ENCODE peak calls at places on chromosomes 6 and 20, in five cellular contexts. D, M, V, F and J are unnamed samples.

GRCh38 chr6:163180874-163181541 is 233.5 kb upstream of the QKI start:
- DNase-seq in D (peak), M (peak), V (no peak), F (no peak), J (no peak)

GRCh38 chr6:163489584-163489983 is 75.1 kb downstream of the QKI start:
- DNase-seq in D (no peak), M (no peak), V (no peak), F (no peak), J (no peak)

GRCh38 chr6:169857343-169858292 is 106.2 kb downstream of the ERMARD start:
- DNase-seq in D (no peak), M (no peak), V (no peak), F (no peak), J (no peak)

GRCh38 chr6:99822741-99823512 is 171.1 kb downstream of the MCHR2 start:
- DNase-seq in D (no peak), M (peak), V (peak), F (no peak), J (peak)

GRCh38 chr6:56798163-56798562 is 155.5 kb upstream of the DST start:
- DNase-seq in D (no peak), M (no peak), V (peak), F (no peak), J (peak)

GRCh38 chr20:59631751-59632380 is 27.5 kb downstream of the PHACTR3 start:
- DNase-seq in D (no peak), M (no peak), V (no peak), F (no peak), J (no peak)

GRCh38 chr6:111812080-111813038 is 60.9 kb downstream of the FYN start:
- DNase-seq in D (no peak), M (no peak), V (no peak), F (no peak), J (no peak)

GRCh38 chr6:168537485-168537884 is 96.5 kb downstream of the SMOC2 start:
- DNase-seq in D (no peak), M (no peak), V (no peak), F (no peak), J (no peak)

GRCh38 chr6:141467881-141468280 is 664.8 kb upstream of the GJE1 start:
- DNase-seq in D (no peak), M (no peak), V (no peak), F (no peak), J (no peak)

GRCh38 chr20:49320460-49320859 is 42.6 kb upstream of the ZNFX1 start:
- DNase-seq in D (no peak), M (no peak), V (no peak), F (no peak), J (no peak)

GRCh38 chr6:44285552-44286284 is 15.5 kb downstream of the TMEM151B start:
- DNase-seq in D (no peak), M (peak), V (no peak), F (no peak), J (no peak)

GRCh38 chr6:139164001-139164400 is 29.1 kb downstream of the HECA start:
- DNase-seq in D (no peak), M (no peak), V (no peak), F (peak), J (no peak)

GRCh38 chr6:133553652-133554051 is 312.5 kb downstream of the EYA4 start:
- DNase-seq in D (peak), M (peak), V (peak), F (no peak), J (no peak)

GRCh38 chr20:45311589-45312211 is 3.6 kb upstream of the MATN4 start:
- DNase-seq in D (peak), M (peak), V (peak), F (peak), J (no peak)

GRCh38 chr6:72032056-72032455 is 145.7 kb downstream of the RIMS1 start:
- DNase-seq in D (no peak), M (no peak), V (no peak), F (no peak), J (no peak)

GRCh38 chr20:4875578-4876067 is 125.7 kb downstream of the SLC23A2 start:
- DNase-seq in D (no peak), M (no peak), V (no peak), F (no peak), J (no peak)

GRCh38 chr6:169972736-169973135 is 221.3 kb downstream of the ERMARD start:
- DNase-seq in D (no peak), M (no peak), V (no peak), F (no peak), J (no peak)

GRCh38 chr6:45432944-45433343 is 55.2 kb upstream of the SUPT3H start:
- DNase-seq in D (no peak), M (no peak), V (peak), F (no peak), J (no peak)

GRCh38 chr20:35216541-35216940 is 9.9 kb upstream of the MMP24 start:
- DNase-seq in D (no peak), M (no peak), V (no peak), F (no peak), J (no peak)

GRCh38 chr6:168152306-168152963 is 73.4 kb upstream of the FRMD1 start:
- DNase-seq in D (peak), M (no peak), V (no peak), F (no peak), J (no peak)

GRCh38 chr6:149082320-149082719 is 235.2 kb upstream of the TAB2 start:
- DNase-seq in D (peak), M (peak), V (peak), F (peak), J (peak)

GRCh38 chr6:112004397-112005341 is 49.2 kb upstream of the CCN6 start:
- DNase-seq in D (no peak), M (no peak), V (no peak), F (no peak), J (no peak)

GRCh38 chr6:155419161-155419560 is 36.5 kb downstream of the NOX3 start:
- DNase-seq in D (no peak), M (no peak), V (peak), F (no peak), J (no peak)

GRCh38 chr6:165055231-165055630 is 254.2 kb downstream of the C6orf118 start:
- DNase-seq in D (no peak), M (no peak), V (no peak), F (no peak), J (no peak)

GRCh38 chr6:137216875-137217553 is 2.2 kb downstream of the IFNGR1 start:
- DNase-seq in D (no peak), M (no peak), V (no peak), F (no peak), J (no peak)

GRCh38 chr6:79538481-79538971 is 1.3 kb upstream of the LCA5 start:
- DNase-seq in D (no peak), M (no peak), V (no peak), F (no peak), J (no peak)

GRCh38 chr6:119079288-119079809 is 885 bp upstream of the FAM184A start:
- DNase-seq in D (peak), M (no peak), V (peak), F (no peak), J (no peak)

GRCh38 chr6:119078449-119079287 is at the start of gene FAM184A:
- DNase-seq in D (peak), M (peak), V (peak), F (peak), J (no peak)

GRCh38 chr6:119076966-119077642 is 1.4 kb downstream of the FAM184A start:
- DNase-seq in D (no peak), M (peak), V (no peak), F (no peak), J (no peak)

GRCh38 chr6:119076173-119076965 is 2.1 kb downstream of the FAM184A start:
- DNase-seq in D (no peak), M (no peak), V (no peak), F (no peak), J (no peak)

GRCh38 chr6:119077643-119078448 is 618 bp downstream of the FAM184A start:
- DNase-seq in D (peak), M (peak), V (peak), F (peak), J (no peak)
- TF ChIP-seq CTCF in D (peak), M (peak), V (no peak), F (peak), J (no peak)

DNA sequence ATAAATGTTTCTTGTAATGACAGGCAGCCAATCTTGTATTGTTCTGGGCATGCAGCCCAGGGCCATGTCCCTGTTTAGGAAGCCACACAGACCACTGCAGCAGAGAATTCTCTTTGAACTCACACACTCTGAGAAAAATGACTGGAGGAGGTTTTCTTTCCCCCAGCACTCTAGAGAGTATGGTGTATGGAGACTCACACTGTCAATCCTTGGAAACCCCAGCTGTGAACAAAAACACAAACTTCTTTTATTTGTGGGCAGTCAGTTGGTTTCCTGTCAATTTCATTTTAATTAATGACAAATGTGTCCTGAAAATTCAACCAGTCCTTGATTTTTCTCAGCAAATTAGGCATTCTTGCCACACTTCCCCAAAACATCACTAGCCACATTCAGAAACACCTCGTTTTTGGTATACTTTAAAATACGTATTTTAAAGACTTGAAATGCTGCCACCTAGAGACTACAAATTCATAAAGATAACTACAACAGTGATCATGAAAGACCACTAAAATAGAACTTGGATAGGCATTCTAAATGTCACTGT is 52.9 kb upstream of the UFL1 start:
- DNase-seq in D (no peak), M (no peak), V (no peak), F (no peak), J (no peak)
- TF ChIP-seq CTCF in D (no peak), M (no peak), V (no peak), F (peak), J (no peak)

GRCh38 chr6:109024784-109025183 is 69.9 kb downstream of the SESN1 start:
- DNase-seq in D (no peak), M (no peak), V (no peak), F (no peak), J (no peak)
- TF ChIP-seq CTCF in D (no peak), M (peak), V (no peak), F (no peak), J (no peak)

GRCh38 chr6:53412751-53413150 is 64.0 kb upstream of the ELOVL5 start:
- DNase-seq in D (no peak), M (no peak), V (no peak), F (no peak), J (no peak)

GRCh38 chr6:53413326-53413725 is 64.6 kb upstream of the ELOVL5 start:
- DNase-seq in D (no peak), M (no peak), V (no peak), F (no peak), J (no peak)

GRCh38 chr6:53412316-53412715 is 63.6 kb upstream of the ELOVL5 start:
- DNase-seq in D (no peak), M (no peak), V (no peak), F (no peak), J (no peak)

GRCh38 chr6:53418288-53418687 is 69.5 kb upstream of the ELOVL5 start:
- DNase-seq in D (no peak), M (no peak), V (no peak), F (no peak), J (no peak)

GRCh38 chr6:53417141-53417540 is 68.4 kb upstream of the ELOVL5 start:
- DNase-seq in D (no peak), M (no peak), V (no peak), F (no peak), J (no peak)
- TF ChIP-seq CTCF in D (no peak), M (peak), V (no peak), F (no peak), J (no peak)

GRCh38 chr20:955656-956055 is 39.5 kb upstream of the ANGPT4 start:
- DNase-seq in D (no peak), M (no peak), V (no peak), F (no peak), J (no peak)

GRCh38 chr20:955111-955510 is 39.0 kb upstream of the ANGPT4 start:
- DNase-seq in D (no peak), M (no peak), V (no peak), F (no peak), J (no peak)

GRCh38 chr20:956330-956951 is 40.3 kb upstream of the ANGPT4 start:
- DNase-seq in D (peak), M (peak), V (peak), F (peak), J (peak)

GRCh38 chr20:958936-959815 is 42.9 kb downstream of the RSPO4 start:
- DNase-seq in D (no peak), M (no peak), V (no peak), F (no peak), J (no peak)

GRCh38 chr20:957544-957943 is 41.4 kb upstream of the ANGPT4 start:
- DNase-seq in D (no peak), M (peak), V (peak), F (no peak), J (no peak)
- TF ChIP-seq CTCF in D (no peak), M (no peak), V (peak), F (no peak), J (no peak)

DNA sequence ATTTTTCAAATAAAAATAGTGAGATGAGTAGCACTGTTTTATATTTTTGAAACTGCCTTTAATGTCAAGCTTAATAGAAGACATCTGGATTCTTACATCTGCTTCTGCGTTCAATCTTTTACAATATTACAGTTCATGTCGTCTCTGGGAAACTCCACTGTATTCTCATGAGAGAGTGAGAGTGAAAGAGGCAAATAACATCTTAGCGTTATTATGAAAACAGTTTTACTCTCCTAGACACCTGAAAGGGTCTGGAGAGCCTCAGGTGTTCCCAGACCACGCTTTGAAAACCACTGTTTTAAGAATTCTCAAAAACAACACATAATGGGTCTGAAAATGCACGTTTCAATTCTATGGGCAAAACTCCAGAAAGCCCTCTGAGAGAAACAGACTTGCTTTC is 63.4 kb downstream of the ARHGAP18 start:
- DNase-seq in D (no peak), M (no peak), V (no peak), F (no peak), J (no peak)
- TF ChIP-seq CTCF in D (no peak), M (no peak), V (no peak), F (no peak), J (no peak)

GRCh38 chr6:127641905-127642304 is 64.9 kb downstream of the C6orf58 start:
- DNase-seq in D (no peak), M (no peak), V (peak), F (no peak), J (peak)
- TF ChIP-seq CTCF in D (peak), M (no peak), V (peak), F (peak), J (peak)

GRCh38 chr20:37011147-37011546 is 59.6 kb upstream of the SAMHD1 start:
- DNase-seq in D (no peak), M (no peak), V (no peak), F (no peak), J (no peak)

DNA sequence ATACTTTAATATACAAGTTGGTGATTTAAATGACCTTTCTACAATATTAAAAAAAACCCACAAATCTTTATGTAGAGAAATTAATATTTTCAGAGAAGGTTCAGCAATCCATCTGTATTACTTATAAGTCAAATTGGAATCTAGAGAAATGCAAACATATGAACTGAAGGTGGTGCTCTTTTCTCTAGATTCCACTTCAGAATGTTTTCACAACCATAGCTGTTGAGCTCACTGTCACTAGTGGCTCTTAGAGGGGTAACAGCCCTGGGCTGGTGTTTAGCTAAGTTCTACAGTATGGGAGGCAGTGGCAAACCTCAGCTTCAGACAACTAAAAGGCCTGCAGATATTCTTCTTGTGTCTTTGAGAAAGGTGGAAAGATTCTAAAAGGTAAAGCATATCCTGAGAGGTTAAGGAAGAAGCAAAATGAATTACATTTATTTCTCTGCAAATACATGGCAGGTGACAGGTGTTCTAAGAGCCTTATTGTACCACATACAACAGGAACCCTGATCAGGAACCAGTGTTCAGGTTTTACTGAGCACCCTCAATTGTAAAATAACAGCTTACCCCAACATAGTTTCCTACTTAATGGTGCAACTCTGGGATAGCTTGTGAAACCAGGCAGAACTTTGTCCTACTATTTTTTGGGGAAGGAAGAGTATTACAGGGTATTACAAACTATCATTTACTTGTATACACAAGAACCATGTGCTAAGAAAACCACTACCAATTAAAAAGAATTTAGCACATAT is 56.6 kb upstream of the SAMHD1 start:
- DNase-seq in D (no peak), M (peak), V (peak), F (peak), J (no peak)
- TF ChIP-seq CTCF in D (no peak), M (peak), V (no peak), F (peak), J (no peak)